ENCODE peak calls at places on chromosomes 12 and 14, in nine cellular contexts. N, C, R, K, D, V, L, X and B are unnamed samples.

GRCh38 chr12:40907115-40907521 is 214.9 kb downstream of the CNTN1 start:
- DNase-seq in N (no peak), K (no peak), L (no peak), V (no peak), C (no peak), R (no peak), D (no peak), X (peak), B (no peak)

GRCh38 chr14:101351769-101352168 is 209.5 kb upstream of the DIO3 start:
- DNase-seq in C (no peak), R (no peak), N (no peak), V (no peak), K (no peak), D (no peak), X (no peak), L (no peak), B (no peak)

GRCh38 chr12:11711675-11712327 is 62.3 kb downstream of the ETV6 start:
- DNase-seq in D (no peak), N (no peak), L (no peak), X (no peak), C (no peak), R (no peak), V (no peak), K (no peak), B (no peak)

GRCh38 chr14:71021347-71022014 is 114.2 kb downstream of the PCNX1 start:
- DNase-seq in C (no peak), D (no peak), L (no peak), R (no peak), V (no peak), N (no peak), K (no peak), X (no peak), B (peak)

GRCh38 chr12:25979059-25979458 is 20.6 kb downstream of the RASSF8 start:
- DNase-seq in K (no peak), V (no peak), N (no peak), X (no peak), R (no peak), C (no peak), L (no peak), D (no peak), B (no peak)

GRCh38 chr12:31853520-31853919 is 105.7 kb upstream of the RESF1 start:
- DNase-seq in R (no peak), X (no peak), D (no peak), K (no peak), C (no peak), L (no peak), N (no peak), V (no peak), B (no peak)

GRCh38 chr14:74491952-74492351 is 1.2 kb downstream of the NPC2 start:
- DNase-seq in N (no peak), C (no peak), R (no peak), X (no peak), V (no peak), L (peak), K (no peak), D (no peak), B (peak)

GRCh38 chr12:98998697-98999299 is 353.7 kb downstream of the APAF1 start:
- DNase-seq in D (no peak), V (peak), L (peak), R (no peak), N (no peak), K (no peak), C (peak), X (peak), B (peak)

GRCh38 chr12:5716221-5716620 is 228.8 kb downstream of the ANO2 start:
- DNase-seq in N (no peak), V (no peak), C (no peak), L (no peak), X (peak), K (no peak), D (no peak), R (no peak), B (peak)

GRCh38 chr12:51994959-51995358 is 11.8 kb upstream of the TAMALIN start:
- DNase-seq in D (no peak), R (no peak), C (no peak), X (no peak), K (no peak), L (no peak), V (no peak), N (no peak), B (no peak)

GRCh38 chr12:4288296-4289019 is 14.9 kb downstream of the CCND2 start:
- DNase-seq in C (no peak), L (no peak), D (no peak), N (no peak), R (no peak), K (no peak), X (no peak), V (no peak), B (no peak)

GRCh38 chr12:32191445-32191844 is 84.8 kb downstream of the BICD1 start:
- DNase-seq in D (no peak), L (no peak), N (no peak), K (no peak), R (no peak), C (no peak), X (no peak), V (no peak), B (no peak)

GRCh38 chr12:71194657-71195056 is 36.9 kb upstream of the TSPAN8 start:
- DNase-seq in R (no peak), C (no peak), D (no peak), N (no peak), V (peak), X (no peak), K (no peak), L (no peak), B (no peak)

GRCh38 chr12:30931222-30931621 is 4.7 kb downstream of the TSPAN11 start:
- DNase-seq in X (no peak), L (no peak), N (no peak), D (no peak), K (no peak), C (no peak), V (no peak), R (no peak), B (no peak)

GRCh38 chr12:7872565-7873304 is at the start of gene SLC2A14:
- DNase-seq in L (peak), N (no peak), V (no peak), C (no peak), D (no peak), R (no peak), X (no peak), K (no peak), B (no peak)

GRCh38 chr12:24603371-24603770 is 345.5 kb downstream of the BCAT1 start:
- DNase-seq in X (no peak), V (no peak), D (no peak), C (no peak), R (no peak), N (no peak), L (no peak), K (no peak), B (no peak)

GRCh38 chr12:77724367-77724957 is 106.2 kb upstream of the NAV3 start:
- DNase-seq in K (no peak), X (no peak), D (no peak), R (no peak), V (peak), C (no peak), L (peak), N (no peak), B (peak)

GRCh38 chr12:122749569-122750332 is 2.9 kb upstream of the DENR start:
- DNase-seq in N (no peak), K (no peak), D (no peak), L (no peak), X (no peak), R (no peak), C (no peak), V (no peak), B (no peak)

GRCh38 chr14:69081271-69081670 is 71.6 kb downstream of the DCAF5 start:
- DNase-seq in R (no peak), K (no peak), X (no peak), N (no peak), D (no peak), C (no peak), V (no peak), L (no peak), B (no peak)

GRCh38 chr12:110677982-110678381 is 10.9 kb downstream of the HVCN1 start:
- DNase-seq in L (no peak), R (no peak), V (no peak), N (no peak), X (no peak), K (no peak), D (no peak), C (no peak), B (no peak)

GRCh38 chr12:53696285-53696654 is 20.4 kb upstream of the ATP5MC2 start:
- DNase-seq in K (peak), L (peak), C (peak), X (peak), N (no peak), R (no peak), D (no peak), V (peak), B (peak)

GRCh38 chr14:22540811-22541360 is 48.1 kb downstream of the DAD1 start:
- DNase-seq in V (no peak), D (no peak), K (no peak), N (no peak), L (no peak), X (no peak), C (no peak), R (no peak), B (no peak)

GRCh38 chr12:3218150-3218845 is 141.1 kb downstream of the TSPAN9 start:
- DNase-seq in X (no peak), K (no peak), D (peak), R (no peak), V (peak), C (no peak), L (peak), N (no peak), B (no peak)

GRCh38 chr14:80055912-80056801 is 155.1 kb downstream of the DIO2 start:
- DNase-seq in C (peak), L (peak), K (peak), N (no peak), R (peak), X (peak), D (peak), V (peak), B (peak)

GRCh38 chr12:90979936-90980335 is 24.8 kb downstream of the EPYC start:
- DNase-seq in N (no peak), R (no peak), V (no peak), L (no peak), C (no peak), K (no peak), D (no peak), X (no peak), B (no peak)

GRCh38 chr12:54587315-54587821 is 1.1 kb downstream of the PPP1R1A start:
- DNase-seq in V (no peak), R (no peak), D (peak), N (no peak), L (peak), X (no peak), C (no peak), K (no peak), B (no peak)

GRCh38 chr12:49358548-49359141 is 8.6 kb upstream of the SPATS2 start:
- DNase-seq in N (no peak), K (peak), X (peak), V (peak), C (peak), D (peak), L (peak), R (peak), B (peak)

GRCh38 chr12:75553398-75553797 is 42.0 kb upstream of the KRR1 start:
- DNase-seq in N (no peak), R (no peak), X (peak), K (no peak), V (no peak), C (no peak), D (no peak), L (peak), B (no peak)

GRCh38 chr12:39467432-39467870 is 24.5 kb upstream of the KIF21A start:
- DNase-seq in L (no peak), D (no peak), X (no peak), K (no peak), N (no peak), C (no peak), R (no peak), V (no peak), B (peak)

GRCh38 chr14:91940209-91940608 is 7.3 kb downstream of the FBLN5 start:
- DNase-seq in R (no peak), N (no peak), K (no peak), L (no peak), V (no peak), X (no peak), D (no peak), C (no peak), B (no peak)

GRCh38 chr14:35159742-35160409 is 37.5 kb downstream of the PRORP start:
- DNase-seq in D (no peak), C (no peak), R (no peak), K (no peak), V (no peak), N (no peak), L (no peak), X (peak), B (peak)